ENCODE peak calls at places on chromosomes 5 and 9, in seven cellular contexts. E is SK-N-SH, L is HepG2, R is K562, J is GM12891, Z is GM12878, P is H1. G is an unnamed sample.

GRCh38 chr9:88746744-88747398 is 211.9 kb downstream of the NXNL2 start:
- DNase-seq in E (no peak), L (no peak), R (no peak), J (no peak), Z (no peak), P (no peak), G (no peak)

GRCh38 chr5:19880859-19881436 is 107.1 kb downstream of the CDH18 start:
- DNase-seq in E (no peak), L (peak), R (no peak), J (no peak), Z (no peak), P (no peak), G (no peak)

GRCh38 chr5:111668713-111669112 is 88.3 kb downstream of the NREP start:
- DNase-seq in E (peak), L (no peak), R (no peak), J (no peak), Z (no peak), P (no peak), G (no peak)

GRCh38 chr9:131478421-131478868 is 24.3 kb upstream of the POMT1 start:
- DNase-seq in E (peak), L (peak), R (peak), J (peak), Z (no peak), P (peak), G (no peak)

GRCh38 chr9:75892168-75892901 is 1.9 kb downstream of the PCSK5 start:
- DNase-seq in E (peak), L (no peak), R (no peak), J (no peak), Z (no peak), P (no peak), G (no peak)

GRCh38 chr5:62942384-62942783 is 363.8 kb downstream of the LRRC70 start:
- DNase-seq in E (no peak), L (no peak), R (no peak), J (no peak), Z (no peak), P (no peak), G (no peak)

GRCh38 chr9:100370064-100370723 is 17.5 kb upstream of the TEX10 start:
- DNase-seq in E (no peak), L (no peak), R (no peak), J (no peak), Z (no peak), P (no peak), G (no peak)

GRCh38 chr5:113062869-113063508 is 86.4 kb downstream of the DCP2 start:
- DNase-seq in E (no peak), L (no peak), R (no peak), J (no peak), Z (no peak), P (no peak), G (no peak)

GRCh38 chr5:123512631-123513461 is 869 bp downstream of the CSNK1G3 start:
- DNase-seq in E (peak), L (peak), R (peak), J (peak), Z (no peak), P (no peak), G (no peak)

GRCh38 chr5:36696059-36696673 is 89.8 kb downstream of the SLC1A3 start:
- DNase-seq in E (peak), L (peak), R (peak), J (no peak), Z (no peak), P (no peak), G (peak)

GRCh38 chr5:29796018-29796417 is 1397.5 kb upstream of the CDH6 start:
- DNase-seq in E (no peak), L (no peak), R (peak), J (no peak), Z (no peak), P (no peak), G (no peak)

GRCh38 chr5:37871023-37871815 is 31.4 kb upstream of the GDNF start:
- DNase-seq in E (no peak), L (no peak), R (no peak), J (no peak), Z (no peak), P (no peak), G (no peak)

GRCh38 chr9:127174386-127175318 is 52.2 kb upstream of the ANGPTL2 start:
- DNase-seq in E (no peak), L (no peak), R (no peak), J (no peak), Z (no peak), P (no peak), G (no peak)

GRCh38 chr9:91059713-91060112 is 258.1 kb downstream of the SYK start:
- DNase-seq in E (no peak), L (no peak), R (no peak), J (no peak), Z (no peak), P (no peak), G (no peak)

GRCh38 chr5:134503937-134504437 is 21.5 kb upstream of the JADE2 start:
- DNase-seq in E (no peak), L (peak), R (no peak), J (no peak), Z (no peak), P (no peak), G (no peak)

GRCh38 chr5:132019337-132019736 is 7.9 kb upstream of the ACSL6 start:
- DNase-seq in E (no peak), L (no peak), R (no peak), J (no peak), Z (no peak), P (no peak), G (no peak)

GRCh38 chr5:60568646-60569045 is 131.3 kb downstream of the DEPDC1B start:
- DNase-seq in E (no peak), L (no peak), R (no peak), J (no peak), Z (no peak), P (no peak), G (no peak)

GRCh38 chr5:166909040-166909439 is 1382.4 kb upstream of the WWC1 start:
- DNase-seq in E (no peak), L (no peak), R (no peak), J (no peak), Z (no peak), P (no peak), G (no peak)

GRCh38 chr5:6591671-6592288 is 41.1 kb downstream of the NSUN2 start:
- DNase-seq in E (no peak), L (no peak), R (no peak), J (no peak), Z (no peak), P (no peak), G (no peak)

GRCh38 chr9:99085949-99086948 is 18.7 kb upstream of the TGFBR1 start:
- DNase-seq in E (no peak), L (no peak), R (no peak), J (no peak), Z (no peak), P (no peak), G (no peak)

GRCh38 chr5:39580702-39581498 is 156.1 kb upstream of the DAB2 start:
- DNase-seq in E (no peak), L (no peak), R (no peak), J (no peak), Z (no peak), P (no peak), G (no peak)

GRCh38 chr5:134041570-134042411 is 37.0 kb upstream of the VDAC1 start:
- DNase-seq in E (no peak), L (no peak), R (no peak), J (peak), Z (peak), P (no peak), G (peak)

GRCh38 chr9:100112677-100113336 is 13.8 kb downstream of the INVS start:
- DNase-seq in E (no peak), L (no peak), R (no peak), J (no peak), Z (no peak), P (no peak), G (no peak)

GRCh38 chr5:35029333-35029732 is 18.4 kb downstream of the AGXT2 start:
- DNase-seq in E (no peak), L (no peak), R (no peak), J (no peak), Z (no peak), P (no peak), G (no peak)

GRCh38 chr9:15225564-15226126 is 81.4 kb downstream of the TTC39B start:
- DNase-seq in E (no peak), L (no peak), R (no peak), J (no peak), Z (no peak), P (no peak), G (no peak)

GRCh38 chr9:113345693-113346092 is 3.6 kb upstream of the BSPRY start:
- DNase-seq in E (no peak), L (no peak), R (no peak), J (no peak), Z (no peak), P (no peak), G (no peak)

GRCh38 chr9:88950341-88951141 is 40.7 kb upstream of the S1PR3 start:
- DNase-seq in E (no peak), L (peak), R (peak), J (no peak), Z (no peak), P (no peak), G (no peak)

GRCh38 chr5:115626444-115626823 is 598 bp upstream of the TMED7 start:
- DNase-seq in E (no peak), L (no peak), R (no peak), J (no peak), Z (no peak), P (no peak), G (no peak)

GRCh38 chr9:19137282-19137681 is 10.0 kb upstream of the PLIN2 start:
- DNase-seq in E (no peak), L (no peak), R (no peak), J (no peak), Z (no peak), P (no peak), G (no peak)

GRCh38 chr5:32014345-32014744 is 159.8 kb downstream of the GOLPH3 start:
- DNase-seq in E (no peak), L (no peak), R (no peak), J (no peak), Z (no peak), P (no peak), G (no peak)

GRCh38 chr5:157371655-157372471 is 88.2 kb upstream of the NIPAL4 start:
- DNase-seq in E (no peak), L (no peak), R (no peak), J (no peak), Z (no peak), P (no peak), G (no peak)

GRCh38 chr5:20972419-20972925 is 984.5 kb upstream of the CDH18 start:
- DNase-seq in E (peak), L (peak), R (no peak), J (no peak), Z (no peak), P (peak), G (no peak)

GRCh38 chr5:105145152-105145551 is 1582.6 kb upstream of the NUDT12 start:
- DNase-seq in E (no peak), L (no peak), R (no peak), J (no peak), Z (no peak), P (no peak), G (no peak)

GRCh38 chr5:80146036-80146435 is 109.8 kb downstream of the SERINC5 start:
- DNase-seq in E (no peak), L (no peak), R (no peak), J (no peak), Z (no peak), P (no peak), G (no peak)

GRCh38 chr5:173733831-173734491 is 117.5 kb upstream of the BOD1 start:
- DNase-seq in E (no peak), L (no peak), R (no peak), J (peak), Z (peak), P (no peak), G (peak)

GRCh38 chr5:110088676-110089436 is 399.1 kb downstream of the MAN2A1 start:
- DNase-seq in E (no peak), L (no peak), R (no peak), J (no peak), Z (no peak), P (no peak), G (no peak)

DNA sequence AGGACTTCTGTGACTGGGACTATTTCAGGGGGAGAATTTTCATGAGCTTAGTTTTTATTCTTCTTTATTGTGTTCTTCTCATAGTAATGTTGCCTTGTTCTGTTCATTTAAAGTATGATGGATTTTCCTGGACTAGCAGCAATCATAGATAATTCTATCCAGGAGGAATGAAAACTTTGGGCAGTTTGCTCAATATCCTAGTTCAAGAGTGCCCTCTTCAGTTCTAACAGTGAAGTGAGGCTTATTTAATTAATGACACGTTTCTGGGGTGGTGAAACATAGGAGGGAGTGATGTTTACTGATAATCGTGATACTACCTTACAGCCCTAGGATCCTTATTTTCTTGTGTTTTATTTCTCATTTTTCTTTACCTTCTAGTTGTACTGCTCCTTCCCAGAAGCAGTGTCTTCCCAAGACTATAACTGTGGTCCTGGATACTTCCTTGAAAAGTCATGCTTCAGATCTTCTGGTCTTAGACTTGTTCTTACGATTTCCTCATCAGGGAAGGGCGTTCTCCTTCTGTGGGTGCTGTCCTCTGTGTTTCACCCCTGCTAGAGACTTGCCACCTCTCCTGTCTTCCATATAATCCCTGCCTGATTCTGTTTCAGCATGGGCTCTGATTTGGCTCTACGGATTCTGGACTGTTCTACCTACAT is 57.4 kb downstream of the CFAP95 start:
- DNase-seq in E (peak), L (peak), R (peak), J (peak), Z (no peak), P (no peak), G (no peak)
- TF ChIP-seq TAF1 in E (no peak), L (no peak), R (no peak), J (no peak), Z (no peak), P (no peak), G (no peak)

GRCh38 chr9:136110082-136111061 is 8.3 kb downstream of the TMEM250 start:
- DNase-seq in E (no peak), L (no peak), R (peak), J (no peak), Z (no peak), P (no peak), G (no peak)
- TF ChIP-seq TAF1 in E (no peak), L (no peak), R (no peak), J (no peak), Z (no peak), P (no peak), G (no peak)

GRCh38 chr9:95516221-95516735 is 493 bp downstream of the PTCH1 start:
- DNase-seq in E (peak), L (no peak), R (peak), J (no peak), Z (no peak), P (no peak), G (no peak)

GRCh38 chr9:95517559-95517933 is 775 bp upstream of the PTCH1 start:
- DNase-seq in E (no peak), L (no peak), R (no peak), J (no peak), Z (no peak), P (no peak), G (no peak)

GRCh38 chr9:95515272-95516113 is 1.3 kb downstream of the PTCH1 start:
- DNase-seq in E (peak), L (no peak), R (peak), J (no peak), Z (no peak), P (no peak), G (no peak)

GRCh38 chr9:95518026-95518425 is 1.3 kb upstream of the PTCH1 start:
- DNase-seq in E (no peak), L (no peak), R (no peak), J (no peak), Z (no peak), P (no peak), G (no peak)

GRCh38 chr9:95516736-95517558 is at the start of gene PTCH1:
- DNase-seq in E (peak), L (no peak), R (peak), J (no peak), Z (no peak), P (no peak), G (peak)
- TF ChIP-seq TAF1 in E (no peak), L (no peak), R (peak), J (no peak), Z (no peak), P (no peak), G (no peak)

GRCh38 chr9:254516-254915 is 39.9 kb downstream of the DOCK8 start:
- DNase-seq in E (no peak), L (no peak), R (no peak), J (no peak), Z (no peak), P (no peak), G (no peak)
- TF ChIP-seq TAF1 in E (no peak), L (no peak), R (no peak), J (no peak), Z (no peak), P (no peak), G (no peak)

DNA sequence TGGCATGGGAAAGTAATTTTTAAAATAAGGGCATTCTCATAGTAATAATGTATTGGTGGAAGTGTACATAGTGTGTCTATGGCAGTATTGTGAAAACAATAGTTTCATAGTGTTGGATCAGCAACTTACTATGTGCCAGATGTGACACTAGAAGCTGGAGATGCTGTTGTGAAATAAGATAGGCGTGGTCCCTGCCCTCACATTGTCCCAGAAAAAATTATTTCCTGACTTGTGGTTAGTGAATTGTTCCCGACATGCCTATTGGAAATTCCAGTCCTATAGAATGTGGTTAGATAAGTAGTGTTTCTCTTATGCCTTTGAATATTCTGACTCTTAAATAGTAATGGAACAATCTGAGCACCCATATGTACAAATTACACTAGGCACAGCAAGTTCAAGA is 55.3 kb upstream of the MTAP start:
- DNase-seq in E (no peak), L (no peak), R (no peak), J (no peak), Z (no peak), P (no peak), G (no peak)
- TF ChIP-seq TAF1 in E (no peak), L (no peak), R (no peak), J (no peak), Z (no peak), P (no peak), G (no peak)

DNA sequence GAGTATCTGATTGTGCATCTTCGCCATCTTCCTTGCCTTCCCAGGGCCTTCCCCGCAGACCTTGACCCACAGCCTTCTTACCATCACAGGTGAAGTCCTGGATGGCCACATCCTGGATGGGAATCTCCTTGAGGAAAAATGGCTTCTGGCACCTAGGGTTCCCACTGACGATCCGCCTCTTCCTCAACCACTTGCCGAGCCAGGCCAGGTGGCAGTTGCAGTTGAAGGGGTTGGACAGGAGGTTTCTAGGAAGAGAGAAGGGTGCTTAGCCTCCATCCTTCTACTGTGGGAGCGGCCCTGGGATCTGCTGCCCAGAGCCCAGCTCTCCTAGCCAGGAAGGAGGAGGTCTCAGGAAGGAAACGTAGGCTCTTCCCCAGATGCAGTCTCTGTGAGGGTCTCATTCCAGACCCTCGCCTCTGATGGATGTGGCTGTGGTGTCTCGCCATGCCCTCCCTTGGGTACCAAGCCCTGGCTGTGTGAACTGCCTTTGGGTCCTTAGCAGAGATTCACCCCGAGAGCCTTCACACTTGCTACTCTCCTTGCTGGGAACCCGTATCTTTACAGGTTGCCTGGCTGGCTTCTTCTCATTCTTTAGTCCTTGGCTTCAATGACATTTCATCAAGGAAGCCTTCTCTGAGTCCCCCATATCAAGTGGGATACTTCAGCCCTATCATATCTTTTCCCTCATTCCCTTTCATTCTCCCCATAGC is 170.4 kb upstream of the PANK3 start:
- DNase-seq in E (no peak), L (no peak), R (no peak), J (no peak), Z (no peak), P (no peak), G (no peak)
- TF ChIP-seq TAF1 in E (no peak), L (no peak), R (no peak), J (no peak), Z (no peak), P (no peak), G (no peak)

DNA sequence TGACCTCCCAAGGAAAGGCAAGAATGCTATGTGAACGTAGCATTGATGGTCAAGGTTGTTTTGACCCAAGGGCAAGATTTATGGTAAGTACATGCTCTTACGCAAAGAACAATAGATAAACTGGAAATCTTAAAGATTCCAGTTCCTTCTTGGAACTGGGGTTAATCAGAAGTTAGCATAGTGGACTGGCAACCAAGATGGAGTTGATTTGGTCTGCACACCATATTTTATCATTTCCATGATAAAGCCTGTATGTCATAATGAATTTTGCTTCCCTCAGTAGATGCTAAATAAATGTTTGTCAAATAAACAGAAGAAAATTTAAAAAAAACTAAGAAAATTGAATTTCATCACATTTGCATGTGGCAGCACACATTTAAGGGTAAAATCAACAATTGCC is 242.4 kb upstream of the MEF2C start:
- DNase-seq in E (no peak), L (no peak), R (no peak), J (no peak), Z (no peak), P (no peak), G (no peak)
- TF ChIP-seq TAF1 in E (no peak), L (no peak), R (no peak), J (no peak), Z (no peak), P (no peak), G (no peak)

GRCh38 chr5:143985832-143986485 is 174.0 kb downstream of the HMHB1 start:
- DNase-seq in E (no peak), L (no peak), R (no peak), J (no peak), Z (no peak), P (no peak), G (no peak)
- TF ChIP-seq TAF1 in E (no peak), L (no peak), R (no peak), J (no peak), Z (no peak), P (no peak), G (no peak)

DNA sequence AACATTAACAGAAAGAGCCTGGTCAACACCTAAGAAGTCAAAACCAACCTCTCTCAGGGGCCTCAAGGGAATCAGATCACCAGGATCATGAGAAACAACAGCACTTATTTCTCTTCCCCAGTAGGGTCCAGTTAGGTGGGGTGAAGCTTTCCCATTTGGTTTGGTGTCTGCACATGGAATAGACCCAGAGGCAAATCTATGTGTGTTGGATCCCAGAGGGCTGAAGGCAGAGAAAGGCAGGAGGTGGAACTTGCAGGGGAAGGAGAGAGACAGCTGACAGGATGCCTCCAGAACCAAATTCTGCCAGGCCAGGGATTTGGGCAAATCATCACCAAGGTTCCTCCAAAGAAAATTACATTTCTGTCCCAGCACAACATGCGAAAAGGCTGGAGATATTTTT is 104.8 kb upstream of the SPOCK1 start:
- DNase-seq in E (no peak), L (no peak), R (no peak), J (no peak), Z (no peak), P (no peak), G (no peak)
- TF ChIP-seq TAF1 in E (no peak), L (no peak), R (no peak), J (no peak), Z (no peak), P (no peak), G (no peak)

GRCh38 chr9:107313555-107314096 is 30.5 kb downstream of the RAD23B start:
- DNase-seq in E (no peak), L (no peak), R (no peak), J (no peak), Z (no peak), P (no peak), G (no peak)
- TF ChIP-seq TAF1 in E (no peak), L (no peak), R (no peak), J (no peak), Z (no peak), P (no peak), G (no peak)

G was measured in GM12892.